ENCODE peak calls at places on chromosomes 16 and 17, in five cellular contexts. One of them, this sample, is unnamed.
A peak's percentile ranks its signal among the peaks of the same experiment; 100 is the strongest.

GRCh38 chr16:19384656-19385055 is 33.0 kb upstream of the TMC5 start:
- DNase-seq in A549: peak; percentile 37
- DNase-seq in body of pancreas: peak; percentile 81
- DNase-seq in MM.1S: peak; percentile 46
- DNase-seq in CD8-positive, alpha-beta memory T cell: no peak
- DNase-seq in this sample: no peak

GRCh38 chr16:75265911-75266701 is 14.7 kb upstream of the BCAR1 start:
- DNase-seq in A549: peak; percentile 77
- DNase-seq in body of pancreas: peak; percentile 82
- DNase-seq in MM.1S: no peak
- DNase-seq in CD8-positive, alpha-beta memory T cell: no peak
- DNase-seq in this sample: no peak

GRCh38 chr16:47143677-47144558 is at the start of gene NETO2:
- DNase-seq in A549: peak; percentile 69
- DNase-seq in body of pancreas: peak; percentile 58
- DNase-seq in MM.1S: peak; percentile 51
- DNase-seq in CD8-positive, alpha-beta memory T cell: peak; percentile 40
- DNase-seq in this sample: peak; percentile 57

GRCh38 chr17:49846938-49847712 is 744 bp downstream of the TAC4 start:
- DNase-seq in A549: no peak
- DNase-seq in body of pancreas: no peak
- DNase-seq in MM.1S: no peak
- DNase-seq in CD8-positive, alpha-beta memory T cell: no peak
- DNase-seq in this sample: no peak

GRCh38 chr17:3738562-3739295 is 15.0 kb downstream of the HASPIN start:
- DNase-seq in A549: no peak
- DNase-seq in body of pancreas: peak; percentile 81
- DNase-seq in MM.1S: no peak
- DNase-seq in CD8-positive, alpha-beta memory T cell: peak; percentile 60
- DNase-seq in this sample: peak; percentile 82

GRCh38 chr17:28816540-28816939 is 26.1 kb downstream of the FAM222B start:
- DNase-seq in A549: no peak
- DNase-seq in body of pancreas: no peak
- DNase-seq in MM.1S: no peak
- DNase-seq in CD8-positive, alpha-beta memory T cell: no peak
- DNase-seq in this sample: no peak

GRCh38 chr17:67435122-67435521 is 58.0 kb downstream of the PITPNC1 start:
- DNase-seq in A549: no peak
- DNase-seq in body of pancreas: peak; percentile 7
- DNase-seq in MM.1S: no peak
- DNase-seq in CD8-positive, alpha-beta memory T cell: peak; percentile 70
- DNase-seq in this sample: peak; percentile 85

GRCh38 chr17:58268774-58269556 is 11.8 kb downstream of the MPO start:
- DNase-seq in A549: no peak
- DNase-seq in body of pancreas: no peak
- DNase-seq in MM.1S: no peak
- DNase-seq in CD8-positive, alpha-beta memory T cell: no peak
- DNase-seq in this sample: no peak

GRCh38 chr16:58451945-58452401 is 48.0 kb upstream of the NDRG4 start:
- DNase-seq in A549: peak; percentile 90
- DNase-seq in body of pancreas: no peak
- DNase-seq in MM.1S: no peak
- DNase-seq in CD8-positive, alpha-beta memory T cell: no peak
- DNase-seq in this sample: no peak

DNA sequence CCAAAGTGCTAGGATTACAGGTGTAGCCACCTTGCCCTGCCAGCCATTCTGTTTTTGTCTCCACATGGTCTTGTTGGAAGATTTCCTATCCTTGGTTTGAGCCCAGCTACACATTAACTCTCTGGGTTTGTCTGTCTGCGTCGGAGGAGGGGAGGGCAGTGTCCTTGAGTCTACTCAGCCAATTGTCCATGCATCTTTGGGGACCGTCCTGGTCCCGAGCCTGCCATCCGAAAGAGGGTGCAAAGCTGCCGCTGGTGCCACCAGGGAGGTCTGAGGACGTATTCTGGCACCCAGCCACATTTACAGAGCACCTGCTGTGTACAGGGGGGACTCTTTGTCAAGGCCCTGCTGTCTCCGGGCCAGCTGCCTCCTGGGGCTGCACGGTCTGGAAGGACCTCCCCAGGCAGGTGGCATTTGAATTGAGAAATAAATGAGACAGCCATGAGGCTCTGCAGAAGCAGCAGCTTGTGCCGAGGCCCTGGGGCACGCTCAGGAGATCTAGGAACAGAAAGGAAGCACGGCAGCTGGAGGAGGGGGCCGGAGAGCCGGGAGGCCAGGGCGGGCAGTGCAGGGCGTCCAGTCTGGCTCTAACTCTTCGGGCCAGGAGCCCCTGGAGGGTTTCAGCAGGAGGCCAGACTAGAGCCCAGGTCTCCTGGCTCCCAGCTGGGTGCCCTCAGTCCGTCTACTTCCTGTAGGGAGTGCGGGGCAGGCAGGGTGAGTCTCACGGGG is 1.5 kb downstream of the CYBA start:
- DNase-seq in A549: no peak
- DNase-seq in body of pancreas: peak; percentile 64
- DNase-seq in MM.1S: no peak
- DNase-seq in CD8-positive, alpha-beta memory T cell: no peak
- DNase-seq in this sample: no peak
- H3K4me3 ChIP-seq in A549: peak overlapping the region; percentile 94
- H3K4me3 ChIP-seq in body of pancreas: no peak overlapping the region
- H3K4me3 ChIP-seq in MM.1S: peak overlapping the region; percentile 83
- H3K4me3 ChIP-seq in CD8-positive, alpha-beta memory T cell: peak overlapping the region; percentile 96
- H3K4me3 ChIP-seq in this sample: peak overlapping the region; percentile 79

GRCh38 chr16:87458424-87458915 is 34.4 kb downstream of the ZCCHC14 start:
- DNase-seq in A549: no peak
- DNase-seq in body of pancreas: no peak
- DNase-seq in MM.1S: no peak
- DNase-seq in CD8-positive, alpha-beta memory T cell: no peak
- DNase-seq in this sample: no peak

GRCh38 chr16:87457051-87457611 is 35.7 kb downstream of the ZCCHC14 start:
- DNase-seq in A549: no peak
- DNase-seq in body of pancreas: no peak
- DNase-seq in MM.1S: no peak
- DNase-seq in CD8-positive, alpha-beta memory T cell: no peak
- DNase-seq in this sample: no peak

GRCh38 chr16:87459027-87459426 is 33.8 kb downstream of the ZCCHC14 start:
- DNase-seq in A549: no peak
- DNase-seq in body of pancreas: no peak
- DNase-seq in MM.1S: no peak
- DNase-seq in CD8-positive, alpha-beta memory T cell: no peak
- DNase-seq in this sample: no peak

GRCh38 chr16:87459833-87460232 is 33.0 kb downstream of the ZCCHC14 start:
- DNase-seq in A549: no peak
- DNase-seq in body of pancreas: no peak
- DNase-seq in MM.1S: no peak
- DNase-seq in CD8-positive, alpha-beta memory T cell: no peak
- DNase-seq in this sample: no peak

DNA sequence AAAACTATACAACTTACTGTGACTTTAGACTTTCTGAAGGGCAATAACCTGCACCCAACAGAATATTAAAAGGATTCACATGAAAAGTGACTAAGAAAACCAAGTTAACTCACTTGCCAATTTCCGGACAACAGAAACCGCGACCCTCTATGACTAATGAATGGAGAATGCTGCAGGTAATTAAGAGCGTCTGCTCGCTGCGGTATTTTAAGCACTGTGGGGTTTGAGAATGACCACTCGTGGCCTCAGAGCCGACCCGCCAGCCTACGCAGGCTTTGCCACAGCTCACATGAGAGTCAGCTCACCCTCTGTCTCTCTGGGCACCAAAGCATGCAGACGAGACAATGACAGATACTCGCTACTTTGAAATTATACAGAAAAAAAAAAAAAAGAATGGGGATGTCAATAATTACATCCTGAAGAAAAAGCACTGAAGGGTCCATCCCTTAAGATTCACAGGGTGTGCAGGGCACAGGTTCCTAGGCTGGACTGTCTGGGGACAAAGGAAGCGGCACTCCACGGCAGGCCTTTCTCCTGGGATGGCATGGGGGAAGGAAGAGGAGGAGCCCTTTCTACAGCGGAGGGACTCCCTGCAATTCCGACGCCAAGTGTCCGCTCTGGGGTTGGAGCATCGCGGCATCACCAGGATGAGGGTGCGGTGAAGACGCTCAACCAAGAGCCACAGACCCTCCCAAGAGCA is 35.0 kb downstream of the ZCCHC14 start:
- DNase-seq in A549: peak; percentile 36
- DNase-seq in body of pancreas: no peak
- DNase-seq in MM.1S: no peak
- DNase-seq in CD8-positive, alpha-beta memory T cell: no peak
- DNase-seq in this sample: no peak
- H3K4me3 ChIP-seq in A549: no peak overlapping the region
- H3K4me3 ChIP-seq in body of pancreas: no peak overlapping the region
- H3K4me3 ChIP-seq in MM.1S: no peak overlapping the region
- H3K4me3 ChIP-seq in CD8-positive, alpha-beta memory T cell: no peak overlapping the region
- H3K4me3 ChIP-seq in this sample: no peak overlapping the region

GRCh38 chr17:39227364-39227919 is 1.7 kb upstream of the STAC2 start:
- DNase-seq in A549: no peak
- DNase-seq in body of pancreas: no peak
- DNase-seq in MM.1S: no peak
- DNase-seq in CD8-positive, alpha-beta memory T cell: no peak
- DNase-seq in this sample: no peak

GRCh38 chr17:39224778-39225307 is 902 bp downstream of the STAC2 start:
- DNase-seq in A549: no peak
- DNase-seq in body of pancreas: no peak
- DNase-seq in MM.1S: no peak
- DNase-seq in CD8-positive, alpha-beta memory T cell: no peak
- DNase-seq in this sample: no peak

GRCh38 chr17:39223907-39224777 is 1.6 kb downstream of the STAC2 start:
- DNase-seq in A549: no peak
- DNase-seq in body of pancreas: no peak
- DNase-seq in MM.1S: no peak
- DNase-seq in CD8-positive, alpha-beta memory T cell: no peak
- DNase-seq in this sample: no peak

GRCh38 chr17:39225308-39225973 is at the start of gene STAC2:
- DNase-seq in A549: no peak
- DNase-seq in body of pancreas: no peak
- DNase-seq in MM.1S: no peak
- DNase-seq in CD8-positive, alpha-beta memory T cell: peak; percentile 27
- DNase-seq in this sample: no peak

DNA sequence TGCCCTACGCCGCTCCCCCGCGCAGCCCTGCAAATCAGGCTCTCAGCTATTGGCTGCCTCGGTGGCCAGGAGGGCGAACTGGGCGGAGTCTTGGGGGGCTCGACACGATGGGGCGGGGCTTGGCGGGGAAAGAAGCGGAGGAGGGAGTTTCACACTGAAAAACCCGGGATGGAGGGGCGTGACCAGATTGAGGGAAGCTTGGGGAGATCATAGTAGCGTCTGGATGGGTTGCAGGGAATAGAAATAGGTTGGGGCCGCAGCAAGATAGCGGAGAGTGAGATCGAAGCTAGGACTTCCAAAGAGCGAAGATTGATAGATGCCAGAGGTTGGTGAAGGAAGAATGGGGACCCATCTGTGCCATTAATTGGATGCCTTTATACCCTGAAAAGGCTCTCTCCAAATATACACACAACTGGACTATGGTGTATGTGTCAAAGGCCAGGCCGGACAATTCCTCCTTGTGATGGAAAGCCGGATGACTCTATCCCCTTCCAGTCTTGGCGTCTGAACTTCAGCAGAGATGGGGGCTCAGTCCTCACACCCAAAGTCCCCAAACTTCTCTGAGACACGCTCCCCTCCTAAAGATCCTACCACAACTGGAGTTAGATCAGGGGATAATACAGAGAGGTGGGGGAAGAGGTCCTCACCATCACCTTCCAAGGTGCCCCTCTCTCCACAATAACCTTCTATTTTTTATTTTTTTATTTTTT is 384 bp upstream of the STAC2 start:
- DNase-seq in A549: peak; percentile 60
- DNase-seq in body of pancreas: peak; percentile 38
- DNase-seq in MM.1S: no peak
- DNase-seq in CD8-positive, alpha-beta memory T cell: peak; percentile 68
- DNase-seq in this sample: no peak
- H3K4me3 ChIP-seq in A549: peak overlapping the region; percentile 46
- H3K4me3 ChIP-seq in body of pancreas: no peak overlapping the region
- H3K4me3 ChIP-seq in MM.1S: no peak overlapping the region
- H3K4me3 ChIP-seq in CD8-positive, alpha-beta memory T cell: peak overlapping the region; percentile 17
- H3K4me3 ChIP-seq in this sample: peak overlapping the region; percentile 25

GRCh38 chr16:80935691-80936090 is 71.0 kb downstream of the CMC2 start:
- DNase-seq in A549: no peak
- DNase-seq in body of pancreas: no peak
- DNase-seq in MM.1S: no peak
- DNase-seq in CD8-positive, alpha-beta memory T cell: no peak
- DNase-seq in this sample: no peak

GRCh38 chr16:80936410-80936809 is 70.3 kb downstream of the CMC2 start:
- DNase-seq in A549: no peak
- DNase-seq in body of pancreas: no peak
- DNase-seq in MM.1S: no peak
- DNase-seq in CD8-positive, alpha-beta memory T cell: no peak
- DNase-seq in this sample: no peak

GRCh38 chr16:80932725-80933124 is 74.0 kb downstream of the CMC2 start:
- DNase-seq in A549: peak; percentile 37
- DNase-seq in body of pancreas: peak; percentile 38
- DNase-seq in MM.1S: no peak
- DNase-seq in CD8-positive, alpha-beta memory T cell: no peak
- DNase-seq in this sample: no peak

GRCh38 chr16:80931985-80932720 is 74.5 kb downstream of the CMC2 start:
- DNase-seq in A549: peak; percentile 71
- DNase-seq in body of pancreas: peak; percentile 71
- DNase-seq in MM.1S: no peak
- DNase-seq in CD8-positive, alpha-beta memory T cell: no peak
- DNase-seq in this sample: no peak

DNA sequence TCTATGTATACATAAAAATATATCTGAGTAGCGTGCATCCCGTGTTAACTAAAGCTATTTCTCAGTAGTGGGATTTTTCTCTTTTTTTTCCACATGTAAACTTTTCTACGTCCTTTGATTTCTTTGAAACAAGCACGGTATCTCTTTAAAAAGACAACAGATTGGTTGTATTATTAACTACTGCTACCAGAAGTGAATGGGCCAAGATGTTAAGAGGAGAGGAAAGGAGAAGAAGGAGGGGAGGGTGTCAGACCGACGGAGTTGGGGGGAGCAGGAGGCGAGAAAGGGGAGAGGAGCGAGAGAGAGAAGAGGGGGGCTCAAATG is 75.1 kb downstream of the CMC2 start:
- DNase-seq in A549: no peak
- DNase-seq in body of pancreas: no peak
- DNase-seq in MM.1S: no peak
- DNase-seq in CD8-positive, alpha-beta memory T cell: no peak
- DNase-seq in this sample: no peak
- H3K4me3 ChIP-seq in A549: peak overlapping the region; percentile 43
- H3K4me3 ChIP-seq in body of pancreas: no peak overlapping the region
- H3K4me3 ChIP-seq in MM.1S: no peak overlapping the region
- H3K4me3 ChIP-seq in CD8-positive, alpha-beta memory T cell: no peak overlapping the region
- H3K4me3 ChIP-seq in this sample: no peak overlapping the region

DNA sequence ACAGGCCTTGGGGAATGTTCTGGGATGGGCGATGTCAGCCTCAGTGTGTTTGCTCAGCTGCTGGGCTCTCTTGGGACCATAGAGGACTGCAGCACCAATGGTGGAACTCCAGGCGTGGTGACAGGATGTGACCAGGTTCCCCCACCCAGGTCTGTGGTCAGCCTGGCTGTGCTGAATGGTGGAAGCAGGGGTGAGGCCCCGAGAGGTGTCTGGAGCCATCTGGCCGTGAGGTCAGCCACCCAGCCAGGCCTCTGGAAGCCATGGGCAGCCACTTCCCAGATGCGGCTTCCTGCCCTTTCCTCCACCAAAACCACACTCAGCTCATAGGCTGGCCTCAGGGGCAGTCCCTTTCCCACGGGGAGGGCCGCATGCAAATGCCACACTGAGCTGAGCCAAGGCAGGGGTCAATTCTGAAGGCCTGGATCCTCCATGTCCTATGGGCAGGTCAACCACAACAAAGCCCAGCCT is 7.8 kb upstream of the MAPK7 start:
- DNase-seq in A549: no peak
- DNase-seq in body of pancreas: no peak
- DNase-seq in MM.1S: no peak
- DNase-seq in CD8-positive, alpha-beta memory T cell: no peak
- DNase-seq in this sample: no peak
- H3K4me3 ChIP-seq in A549: no peak overlapping the region
- H3K4me3 ChIP-seq in body of pancreas: no peak overlapping the region
- H3K4me3 ChIP-seq in MM.1S: no peak overlapping the region
- H3K4me3 ChIP-seq in CD8-positive, alpha-beta memory T cell: peak overlapping the region; percentile 3
- H3K4me3 ChIP-seq in this sample: no peak overlapping the region

This sample was measured in Jurkat, Clone E6-1.